ENCODE peak calls at places on chromosome X, in eight cellular contexts. A is pancreas; Z is breast epithelium; R is natural killer cell; E is SK-N-SH; Y is CD4-positive, alpha-beta T cell; K is epithelial cell of esophagus; N is choroid plexus epithelial cell. Q is an unnamed sample.

GRCh38 chrX:45009371-45010000 is 136.5 kb downstream of the KDM6A start:
- DNase-seq in K (peak), R (no peak), N (no peak), Y (no peak), Z (no peak), E (no peak), A (no peak), Q (no peak)

GRCh38 chrX:24498181-24498580 is 33.1 kb downstream of the PDK3 start:
- DNase-seq in A (no peak), K (peak), Z (no peak), Y (no peak), R (no peak), E (no peak), N (peak), Q (no peak)

GRCh38 chrX:72694170-72694569 is 19.9 kb downstream of the PHKA1 start:
- DNase-seq in Y (no peak), A (no peak), Z (no peak), K (peak), N (no peak), R (no peak), E (no peak), Q (no peak)

GRCh38 chrX:120456973-120457372 is 12.1 kb downstream of the LAMP2 start:
- DNase-seq in N (peak), K (peak), A (no peak), Z (no peak), Y (no peak), R (no peak), E (no peak), Q (no peak)

GRCh38 chrX:10085223-10085622 is 71.6 kb upstream of the CLCN4 start:
- DNase-seq in K (no peak), E (no peak), Y (no peak), R (no peak), Z (no peak), N (no peak), A (no peak), Q (no peak)

GRCh38 chrX:66489339-66489738 is 149.5 kb downstream of the EDA2R start:
- DNase-seq in N (no peak), Y (no peak), Z (no peak), K (no peak), E (no peak), A (peak), R (no peak), Q (no peak)

GRCh38 chrX:31508338-31508737 is 436.5 kb upstream of the FTHL17 start:
- DNase-seq in Y (no peak), Z (no peak), A (no peak), K (peak), E (peak), R (no peak), N (peak), Q (no peak)

GRCh38 chrX:88424541-88424940 is 322.5 kb upstream of the CPXCR1 start:
- DNase-seq in Y (no peak), K (no peak), R (no peak), N (no peak), E (no peak), Z (no peak), A (no peak), Q (no peak)

GRCh38 chrX:70672326-70672725 is 227.7 kb downstream of the DLG3 start:
- DNase-seq in Z (no peak), Y (no peak), E (no peak), R (no peak), N (no peak), A (no peak), K (no peak), Q (no peak)

GRCh38 chrX:125203737-125204578 is 115.7 kb upstream of the TEX13C start:
- DNase-seq in Y (no peak), E (peak), K (peak), R (no peak), Z (no peak), A (peak), N (peak), Q (no peak)

GRCh38 chrX:131288738-131289511 is at the start of gene IGSF1:
- DNase-seq in Y (no peak), A (no peak), Z (no peak), E (peak), K (peak), N (peak), R (no peak), Q (no peak)

GRCh38 chrX:101357166-101357795 is 8.7 kb upstream of the TIMM8A start:
- DNase-seq in R (no peak), K (no peak), A (no peak), E (no peak), N (peak), Z (no peak), Y (no peak), Q (no peak)

GRCh38 chrX:120358687-120359086 is 3.2 kb upstream of the ATP1B4 start:
- DNase-seq in R (no peak), E (no peak), Y (no peak), Z (no peak), K (peak), A (no peak), N (no peak), Q (no peak)

GRCh38 chrX:68721991-68722860 is 74.8 kb downstream of the STARD8 start:
- DNase-seq in A (no peak), Y (no peak), N (no peak), R (no peak), E (no peak), K (no peak), Z (no peak), Q (no peak)

GRCh38 chrX:30607155-30607554 is 29.6 kb upstream of the TASL start:
- DNase-seq in Z (no peak), Y (no peak), N (no peak), K (peak), A (no peak), E (no peak), R (no peak), Q (no peak)

GRCh38 chrX:10631416-10632145 is 11.2 kb upstream of the MID1 start:
- DNase-seq in Z (no peak), A (no peak), E (no peak), N (no peak), Y (no peak), R (no peak), K (peak), Q (no peak)

GRCh38 chrX:21004835-21005234 is 369.4 kb upstream of the CNKSR2 start:
- DNase-seq in K (peak), A (no peak), E (no peak), Y (no peak), Z (no peak), R (no peak), N (peak), Q (no peak)

GRCh38 chrX:44651347-44651746 is 108.7 kb upstream of the FUNDC1 start:
- DNase-seq in K (peak), E (peak), A (no peak), Z (no peak), R (no peak), N (no peak), Y (no peak), Q (no peak)

GRCh38 chrX:47502591-47503222 is 19.7 kb upstream of the ZNF41 start:
- DNase-seq in Y (no peak), K (peak), Z (no peak), E (no peak), A (no peak), N (peak), R (no peak), Q (no peak)

GRCh38 chrX:134908235-134908834 is 82.5 kb upstream of the SMIM10 start:
- DNase-seq in Y (no peak), A (no peak), K (no peak), R (no peak), N (peak), Z (no peak), E (peak), Q (no peak)

GRCh38 chrX:134909258-134909657 is 81.5 kb upstream of the SMIM10 start:
- DNase-seq in N (no peak), Z (no peak), Y (no peak), K (no peak), R (no peak), E (no peak), A (no peak), Q (no peak)

GRCh38 chrX:134911348-134911747 is 79.4 kb upstream of the SMIM10 start:
- DNase-seq in A (no peak), Y (no peak), R (no peak), Z (no peak), N (no peak), K (no peak), E (no peak), Q (no peak)

GRCh38 chrX:134907302-134907701 is 83.5 kb upstream of the SMIM10 start:
- DNase-seq in R (no peak), A (no peak), K (no peak), Y (no peak), E (no peak), Z (no peak), N (no peak), Q (no peak)
- TF ChIP-seq CTCF in R (no peak), A (no peak), K (no peak), Y (no peak), E (no peak), Z (no peak), N (no peak), Q (no peak)

GRCh38 chrX:95318882-95319281 is 1365.8 kb upstream of the DIAPH2 start:
- DNase-seq in Y (no peak), A (no peak), N (no peak), E (peak), R (no peak), K (peak), Z (no peak), Q (no peak)
- TF ChIP-seq CTCF in Y (no peak), A (no peak), N (no peak), E (peak), R (no peak), K (peak), Z (no peak), Q (no peak)

DNA sequence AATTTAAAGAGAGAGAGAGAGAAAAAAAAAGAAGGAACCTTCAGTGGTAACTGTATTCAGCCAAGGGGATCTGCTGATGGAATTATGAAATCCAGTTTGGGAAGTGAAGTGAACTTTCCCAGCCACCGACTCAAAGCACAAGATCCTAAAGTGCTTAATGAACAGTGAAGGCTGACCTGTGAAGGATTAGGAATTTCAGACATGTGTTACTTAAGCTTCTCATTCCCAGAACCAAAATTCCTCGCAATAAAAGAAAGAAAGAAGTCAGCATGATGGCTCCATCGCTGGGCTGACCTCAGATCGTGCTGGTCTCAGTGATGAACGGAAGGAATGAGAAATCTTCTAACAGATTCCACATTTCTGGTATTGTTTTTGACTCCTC is 135.2 kb downstream of the ARSF start:
- DNase-seq in N (peak), E (no peak), Y (no peak), A (no peak), Z (no peak), K (no peak), R (no peak), Q (no peak)
- TF ChIP-seq CTCF in N (no peak), E (no peak), Y (no peak), A (no peak), Z (no peak), K (no peak), R (no peak), Q (no peak)

GRCh38 chrX:132636080-132636479 is 147.2 kb upstream of the MBNL3 start:
- DNase-seq in R (no peak), K (peak), Z (no peak), Y (no peak), A (no peak), E (no peak), N (peak), Q (no peak)
- TF ChIP-seq CTCF in R (no peak), K (no peak), Z (no peak), Y (no peak), A (no peak), E (peak), N (no peak), Q (peak)

DNA sequence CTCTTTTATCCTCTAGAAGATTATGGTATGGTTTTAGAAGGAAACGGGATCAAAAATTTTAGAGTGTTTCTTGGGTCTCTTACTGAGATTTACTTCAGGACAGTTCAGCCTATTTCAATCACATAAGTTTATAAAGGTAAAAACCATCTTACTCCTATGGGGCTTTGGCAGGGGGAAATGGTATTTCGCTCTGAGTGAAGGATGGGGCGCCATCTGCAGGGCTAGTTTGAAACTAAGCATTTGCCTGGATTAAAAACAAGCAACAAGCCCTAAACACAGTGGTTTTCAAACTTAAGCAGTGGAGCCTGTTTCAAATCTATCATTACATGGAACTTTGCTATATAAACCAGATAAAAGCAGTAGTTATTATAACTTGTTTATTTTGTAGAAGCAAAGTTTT is 361.5 kb upstream of the FMR1 start:
- DNase-seq in N (no peak), K (peak), R (no peak), E (peak), Z (no peak), A (no peak), Y (no peak), Q (no peak)
- TF ChIP-seq CTCF in N (no peak), K (peak), R (no peak), E (peak), Z (no peak), A (peak), Y (no peak), Q (no peak)

GRCh38 chrX:41258281-41258680 is 75.7 kb upstream of the DDX3X start:
- DNase-seq in A (no peak), Y (no peak), K (no peak), R (no peak), N (no peak), E (no peak), Z (no peak), Q (no peak)
- TF ChIP-seq CTCF in A (no peak), Y (no peak), K (no peak), R (no peak), N (no peak), E (no peak), Z (no peak), Q (no peak)

GRCh38 chrX:55011294-55011693 is 11.1 kb downstream of the APEX2 start:
- DNase-seq in Z (no peak), E (peak), K (no peak), A (no peak), N (peak), Y (no peak), R (no peak), Q (no peak)
- TF ChIP-seq CTCF in Z (no peak), E (peak), K (peak), A (peak), N (peak), Y (peak), R (no peak), Q (no peak)

DNA sequence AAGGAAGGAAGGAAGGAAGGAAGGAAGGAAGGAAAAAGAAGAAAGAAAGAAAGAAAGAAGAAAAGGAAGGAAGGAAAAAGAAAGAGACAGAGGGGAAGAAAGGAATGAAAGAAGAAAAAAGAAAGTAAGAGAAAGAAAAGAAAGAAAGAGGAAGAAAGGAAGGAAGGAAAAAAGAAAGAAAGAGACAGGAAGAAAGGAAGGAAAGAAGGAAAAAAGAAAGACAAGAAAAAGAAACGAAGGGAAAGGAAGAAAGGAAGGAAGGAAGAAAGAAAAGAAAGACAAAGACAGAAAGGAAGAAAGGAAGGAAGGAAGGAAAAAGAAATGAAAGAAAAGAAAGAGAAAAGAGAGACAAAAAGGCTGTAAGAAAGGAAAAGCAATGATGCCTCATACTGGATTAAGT is 101.1 kb upstream of the PPP2R3B start:
- DNase-seq in K (no peak), R (no peak), Y (no peak), N (no peak), E (no peak), A (no peak), Z (no peak), Q (no peak)
- TF ChIP-seq CTCF in K (no peak), R (no peak), Y (no peak), N (no peak), E (no peak), A (no peak), Z (no peak), Q (no peak)

GRCh38 chrX:153057281-153057680 is 1.0 kb downstream of the PNMA3 start:
- DNase-seq in N (no peak), A (no peak), Z (no peak), R (no peak), Y (no peak), K (no peak), E (peak), Q (no peak)

GRCh38 chrX:153055827-153056748 is at the start of gene PNMA3:
- DNase-seq in Y (no peak), E (peak), A (peak), N (no peak), R (no peak), K (no peak), Z (no peak), Q (no peak)

GRCh38 chrX:153049093-153049492 is 7.2 kb upstream of the PNMA3 start:
- DNase-seq in N (no peak), E (no peak), Z (no peak), A (no peak), Y (no peak), R (no peak), K (no peak), Q (no peak)

GRCh38 chrX:153052534-153052933 is 3.7 kb upstream of the PNMA3 start:
- DNase-seq in R (no peak), N (peak), A (no peak), Y (no peak), E (no peak), Z (no peak), K (no peak), Q (no peak)
- TF ChIP-seq CTCF in R (no peak), N (peak), A (no peak), Y (no peak), E (peak), Z (no peak), K (no peak), Q (no peak)